ENCODE peak calls at places on chromosomes 5 and 9, in ten cellular contexts. P, A, Z, J, E, Y, C, V, G and W are unnamed samples.

GRCh38 chr5:61397937-61398336 is 65.9 kb downstream of the ZSWIM6 start:
- DNase-seq in J (no peak), C (no peak), Y (no peak), E (no peak), A (no peak), G (no peak), Z (no peak), P (no peak), V (no peak), W (no peak)

GRCh38 chr5:79202076-79202475 is 33.9 kb upstream of the JMY start:
- DNase-seq in E (no peak), P (peak), J (peak), Y (no peak), G (no peak), Z (no peak), V (no peak), C (peak), A (no peak), W (no peak)

GRCh38 chr9:36946653-36947052 is 87.4 kb downstream of the PAX5 start:
- DNase-seq in P (no peak), C (no peak), A (peak), E (no peak), J (no peak), Y (no peak), G (peak), V (no peak), Z (peak), W (no peak)

GRCh38 chr9:109945571-109945970 is 165.6 kb downstream of the PALM2AKAP2 start:
- DNase-seq in A (no peak), J (no peak), V (no peak), G (no peak), Y (no peak), C (peak), P (no peak), E (no peak), Z (no peak), W (no peak)

GRCh38 chr5:131570757-131571156 is 64.3 kb downstream of the RAPGEF6 start:
- DNase-seq in Y (no peak), V (no peak), P (no peak), C (no peak), E (no peak), A (no peak), G (no peak), Z (no peak), J (no peak), W (no peak)

GRCh38 chr5:164206196-164206595 is 700.8 kb downstream of the MAT2B start:
- DNase-seq in P (no peak), J (no peak), C (no peak), G (no peak), V (no peak), Z (no peak), A (no peak), Y (no peak), E (no peak), W (no peak)

GRCh38 chr5:15948225-15948624 is 231.4 kb downstream of the MARCHF11 start:
- DNase-seq in V (no peak), Z (no peak), C (peak), E (no peak), P (no peak), A (no peak), J (no peak), Y (no peak), G (no peak), W (no peak)

GRCh38 chr9:98046161-98046543 is 10.4 kb upstream of the NANS start:
- DNase-seq in J (no peak), E (no peak), P (no peak), A (no peak), V (no peak), Y (no peak), G (no peak), Z (no peak), C (no peak), W (no peak)

GRCh38 chr9:114614373-114614772 is 3.3 kb downstream of the TMEM268 start:
- DNase-seq in E (no peak), A (no peak), J (no peak), Y (no peak), Z (no peak), C (no peak), G (no peak), P (no peak), V (no peak), W (no peak)

GRCh38 chr5:15074651-15075050 is 203.1 kb upstream of the ANKH start:
- DNase-seq in P (no peak), E (no peak), Z (no peak), J (no peak), Y (no peak), C (peak), G (no peak), A (no peak), V (no peak), W (no peak)

GRCh38 chr9:135516132-135516860 is 4.9 kb upstream of the LCN1 start:
- DNase-seq in Y (no peak), J (no peak), E (peak), G (peak), C (no peak), V (no peak), A (peak), Z (no peak), P (no peak), W (peak)

GRCh38 chr5:172405226-172405625 is 49.1 kb downstream of the SH3PXD2B start:
- DNase-seq in C (no peak), J (no peak), Z (no peak), Y (no peak), G (no peak), P (no peak), A (no peak), E (no peak), V (no peak), W (no peak)

GRCh38 chr5:39218482-39219381 is 631 bp downstream of the FYB1 start:
- DNase-seq in C (no peak), Y (no peak), V (no peak), J (no peak), E (no peak), P (no peak), A (no peak), Z (no peak), G (peak), W (no peak)

GRCh38 chr5:100584069-100584468 is 48.9 kb downstream of the FAM174A start:
- DNase-seq in J (no peak), C (no peak), E (no peak), V (no peak), P (no peak), G (no peak), Y (no peak), A (no peak), Z (no peak), W (no peak)

GRCh38 chr9:121288557-121288873 is 20.6 kb downstream of the GSN start:
- DNase-seq in A (no peak), P (no peak), C (no peak), Y (no peak), E (no peak), V (no peak), G (no peak), Z (no peak), J (no peak), W (no peak)

GRCh38 chr9:121286688-121286972 is 18.7 kb downstream of the GSN start:
- DNase-seq in A (no peak), C (no peak), P (no peak), V (no peak), Z (no peak), Y (no peak), J (no peak), G (no peak), E (no peak), W (no peak)

GRCh38 chr9:121286973-121287721 is 19.2 kb downstream of the GSN start:
- DNase-seq in G (peak), Y (peak), P (peak), E (peak), Z (no peak), J (peak), V (peak), A (peak), C (peak), W (no peak)

GRCh38 chr9:121289554-121290370 is 21.8 kb downstream of the GSN start:
- DNase-seq in Y (peak), J (no peak), C (no peak), E (no peak), V (no peak), G (peak), Z (no peak), A (no peak), P (no peak), W (no peak)

DNA sequence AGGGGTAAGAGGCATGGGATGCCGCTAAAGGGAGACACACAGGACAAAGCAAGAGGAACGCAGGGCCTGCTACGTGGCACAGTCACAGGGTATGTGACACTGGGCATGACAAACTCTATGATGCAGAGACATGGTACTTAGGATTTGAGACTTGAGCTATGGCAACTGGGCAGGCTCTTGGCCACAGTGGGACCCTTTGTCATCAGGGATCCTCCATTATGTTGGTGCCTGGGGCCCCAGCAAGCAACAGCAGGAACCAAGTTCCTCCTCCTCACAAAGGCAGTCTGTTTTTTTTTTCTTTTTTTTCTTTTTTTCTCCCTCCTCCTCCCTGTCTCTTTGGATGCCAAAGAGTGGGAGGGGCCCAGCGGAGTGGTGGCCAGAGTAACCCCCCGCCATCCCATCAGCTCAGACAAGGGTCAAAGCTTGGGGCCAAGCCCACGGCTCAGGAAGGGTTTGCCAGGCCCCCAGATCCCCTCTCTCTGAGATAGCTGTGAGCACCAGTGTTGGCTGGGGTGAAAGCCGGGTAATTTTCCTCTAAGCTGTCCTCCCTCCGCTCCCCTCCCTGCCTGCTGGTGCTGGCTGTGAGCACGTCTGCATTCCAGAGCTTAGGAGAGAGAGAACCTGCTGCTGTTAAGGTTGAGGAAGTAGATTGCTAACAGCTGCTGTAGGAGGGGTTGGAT is 21.1 kb downstream of the GSN start:
- DNase-seq in Y (peak), P (no peak), J (no peak), E (peak), V (peak), C (peak), Z (no peak), A (peak), G (peak), W (no peak)
- TF ChIP-seq POLR2A in Y (no peak), P (no peak), J (no peak), E (peak), V (peak), C (no peak), Z (no peak), A (no peak), G (no peak), W (no peak)

DNA sequence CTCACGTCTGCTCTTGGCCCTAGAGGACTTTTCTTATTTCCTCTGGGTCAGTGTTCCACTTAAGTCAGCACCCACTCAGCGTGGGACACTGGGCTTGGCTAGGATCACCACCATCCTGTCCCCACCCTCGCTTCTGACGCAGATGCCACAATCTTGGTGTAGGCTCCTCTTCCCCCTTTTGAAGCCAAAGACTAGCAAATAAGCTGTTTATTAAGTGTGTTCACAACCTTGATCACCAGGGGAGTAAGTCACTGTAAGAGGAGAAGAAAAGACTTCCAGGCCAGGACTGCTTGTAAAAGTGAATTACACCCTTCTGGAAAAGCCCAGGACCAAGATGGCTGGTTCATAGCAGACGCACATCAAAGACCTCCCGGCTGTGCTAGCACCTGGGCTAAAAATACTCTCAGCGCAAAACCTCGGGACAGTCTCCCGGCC is 69.6 kb downstream of the RAPGEF1 start:
- DNase-seq in Z (peak), V (no peak), A (no peak), Y (no peak), E (no peak), J (no peak), C (no peak), G (peak), P (no peak), W (no peak)
- H3K27ac ChIP-seq in Z (no peak), V (peak), A (peak), Y (no peak), E (no peak), J (no peak), C (no peak), G (peak), P (no peak), W (peak)

DNA sequence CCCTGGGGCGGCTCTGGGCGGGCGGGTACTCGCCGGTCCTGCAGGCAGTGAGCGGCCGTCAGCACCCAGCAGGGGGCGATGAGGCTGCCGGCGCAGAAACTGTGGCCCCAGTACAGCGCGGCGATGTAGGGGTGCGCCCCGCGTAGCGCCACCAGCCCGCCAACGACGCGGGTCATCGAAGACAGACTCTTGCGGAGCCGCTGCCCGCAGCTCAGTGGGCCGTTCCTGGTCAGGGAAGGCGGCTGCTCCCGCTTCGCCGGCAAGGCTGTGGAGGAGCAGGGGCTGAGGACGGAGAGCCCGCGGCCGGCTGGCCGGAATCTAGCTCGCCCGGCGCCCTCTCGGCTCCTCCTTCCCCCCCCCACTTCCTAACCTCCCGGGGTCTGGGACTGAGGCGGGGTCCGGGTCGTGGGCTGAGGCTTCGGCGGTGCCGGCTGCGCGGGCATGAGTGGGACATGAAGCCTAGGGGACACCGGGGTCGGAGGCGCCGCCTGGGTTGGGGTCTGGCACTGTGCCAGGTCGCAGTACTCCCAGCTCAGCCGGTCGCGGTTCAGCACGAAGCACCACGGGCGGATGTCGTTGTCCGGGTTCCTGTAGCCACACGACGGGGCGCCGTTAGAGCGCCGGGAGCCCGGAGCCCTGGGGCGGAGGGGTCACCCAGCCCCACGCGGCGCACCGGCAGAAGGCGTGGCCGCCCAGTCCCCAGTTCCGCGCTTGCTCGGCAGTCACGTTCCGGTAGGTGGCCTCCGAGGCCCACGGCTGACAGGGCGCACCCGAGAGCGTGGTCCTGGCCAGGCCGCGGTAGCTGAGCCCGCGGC is 3.6 kb upstream of the PFN3 start:
- DNase-seq in P (peak), C (peak), V (peak), E (peak), Z (peak), J (peak), Y (peak), G (peak), A (peak), W (peak)
- TF ChIP-seq POLR2A in P (no peak), C (no peak), V (no peak), E (no peak), Z (no peak), J (peak), Y (no peak), G (no peak), A (no peak), W (peak)

GRCh38 chr5:80204808-80205614 is 50.8 kb downstream of the SERINC5 start:
- DNase-seq in E (no peak), J (no peak), C (peak), V (no peak), A (no peak), P (no peak), Z (peak), Y (no peak), G (no peak), W (no peak)
- H3K27ac ChIP-seq in E (no peak), J (no peak), C (peak), V (peak), A (peak), P (no peak), Z (peak), Y (no peak), G (no peak), W (peak)